ENCODE peak calls at places on chromosomes 13 and 19, in seven cellular contexts. M is IMR-90, A is A549, B is HCT116, V is H1, Q is HepG2, Y is GM12878. R is an unnamed sample.
A peak's percentile ranks its signal among the peaks of the same experiment; 100 is the strongest.

GRCh38 chr19:30115947-30116346 is 173.9 kb downstream of the URI1 start:
- DNase-seq in B (no peak), V (no peak), A (no peak), Q (no peak), M (no peak), Y (no peak), R (no peak)

GRCh38 chr19:58440556-58440955 is 603 bp upstream of the ZNF132 start:
- DNase-seq in A (no peak), V (no peak), Q (no peak), M (no peak), Y (no peak), B (no peak), R (no peak)

GRCh38 chr13:113730145-113730750 is 28.8 kb upstream of the TMEM255B start:
- DNase-seq in Y (no peak), Q (no peak), V (no peak), A (no peak), M (no peak), B (no peak), R (no peak)

GRCh38 chr19:35090795-35091214 is 24.8 kb upstream of the FXYD3 start:
- DNase-seq in M (no peak), A (no peak), Y (no peak), B (no peak), Q (no peak), V (peak; percentile 72), R (no peak)

GRCh38 chr19:24140099-24140498 is 53.1 kb downstream of the ZNF254 start:
- DNase-seq in V (no peak), Y (no peak), M (peak; percentile 96), A (no peak), Q (peak; percentile 92), B (no peak), R (peak; percentile 9)

GRCh38 chr19:3368848-3369336 is 2.5 kb downstream of the NFIC start:
- DNase-seq in M (peak; percentile 44), Y (no peak), V (no peak), Q (no peak), A (no peak), B (no peak), R (no peak)

GRCh38 chr19:6739390-6739883 is at the start of gene TRIP10:
- DNase-seq in M (peak; percentile 72), Q (peak; percentile 68), A (peak; percentile 65), Y (no peak), B (no peak), V (peak; percentile 84), R (peak; percentile 87)

GRCh38 chr19:18114483-18114882 is 16.9 kb downstream of the MAST3 start:
- DNase-seq in Q (no peak), V (no peak), Y (no peak), A (no peak), M (no peak), B (no peak), R (no peak)

GRCh38 chr19:19823916-19824315 is 2.4 kb upstream of the ZNF506 start:
- DNase-seq in M (no peak), V (no peak), B (no peak), Y (peak; percentile 52), A (no peak), Q (no peak), R (no peak)

GRCh38 chr19:1918975-1919374 is 13.8 kb downstream of the ADAT3 start:
- DNase-seq in V (no peak), Y (no peak), Q (no peak), B (no peak), A (no peak), M (no peak), R (no peak)

GRCh38 chr13:69300131-69300530 is 807.5 kb upstream of the ATXN8OS start:
- DNase-seq in M (no peak), B (no peak), V (no peak), Q (no peak), A (no peak), Y (no peak), R (no peak)

GRCh38 chr13:97855570-97855970 is 97.9 kb upstream of the IPO5 start:
- DNase-seq in B (peak; percentile 58), Y (peak; percentile 13), Q (peak; percentile 55), M (peak; percentile 86), V (no peak), A (peak; percentile 47), R (peak; percentile 58)

GRCh38 chr13:29925457-29925856 is 75.0 kb upstream of the UBL3 start:
- DNase-seq in Q (peak; percentile 89), V (no peak), M (peak; percentile 78), A (peak; percentile 33), B (no peak), Y (no peak), R (no peak)

GRCh38 chr13:70896136-70896535 is 787.9 kb upstream of the KLHL1 start:
- DNase-seq in M (no peak), A (no peak), V (no peak), B (no peak), Y (no peak), Q (no peak), R (no peak)

GRCh38 chr13:70895599-70895998 is 787.3 kb upstream of the KLHL1 start:
- DNase-seq in M (no peak), B (no peak), Y (no peak), Q (peak; percentile 65), V (no peak), A (no peak), R (no peak)

GRCh38 chr13:70890289-70890688 is 782.0 kb upstream of the KLHL1 start:
- DNase-seq in V (no peak), B (no peak), M (no peak), Y (no peak), A (no peak), Q (peak; percentile 79), R (no peak)

GRCh38 chr13:70894258-70894657 is 786.0 kb upstream of the KLHL1 start:
- DNase-seq in B (no peak), A (no peak), Y (no peak), M (no peak), Q (no peak), V (no peak), R (no peak)

DNA sequence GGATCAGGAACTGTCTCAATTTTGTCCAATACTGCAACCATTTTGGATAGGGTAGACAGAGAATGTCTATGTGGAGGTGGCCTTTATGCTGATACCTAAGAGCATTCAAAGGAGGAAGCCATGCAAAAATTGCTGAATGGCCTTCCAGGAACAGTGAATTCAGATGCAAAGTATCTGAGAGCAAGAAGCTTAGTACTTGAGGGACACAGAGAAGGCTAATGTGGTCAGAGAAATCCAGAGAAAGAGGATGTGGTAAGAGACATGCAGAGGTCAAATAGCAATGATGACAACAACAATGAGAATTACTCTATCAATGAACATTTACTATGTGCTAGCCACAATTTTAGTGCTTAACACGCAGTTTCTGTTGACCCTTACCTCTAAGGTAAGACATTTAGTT is 785.6 kb upstream of the KLHL1 start:
- DNase-seq in Q (no peak), B (no peak), A (no peak), M (no peak), Y (peak; percentile 7), V (no peak), R (no peak)
- TF ChIP-seq CEBPB in Q (no peak), B (no peak), A (no peak), M (no peak), Y (no peak), V (no peak), R (no peak)

DNA sequence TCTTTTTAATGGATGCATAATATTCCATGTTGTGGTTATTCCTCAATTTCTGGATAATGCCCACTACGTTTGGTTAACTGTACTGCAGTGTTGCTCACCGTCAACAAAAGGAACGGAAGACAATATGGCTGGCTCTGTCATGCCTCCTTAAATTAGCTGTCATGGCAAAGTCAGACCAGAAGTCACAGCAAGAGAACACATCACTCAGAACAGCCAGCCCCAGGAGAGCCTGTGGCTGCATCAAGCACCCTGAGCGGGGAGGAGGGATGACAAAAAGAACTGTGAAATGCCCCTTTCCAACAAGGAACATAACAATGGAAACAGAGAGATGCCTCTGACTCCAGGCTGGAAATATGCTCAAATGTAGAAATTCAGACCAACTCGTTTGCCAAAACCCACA is 366.0 kb upstream of the ZNF507 start:
- DNase-seq in A (no peak), V (no peak), Q (no peak), Y (no peak), B (no peak), M (no peak), R (no peak)
- TF ChIP-seq CEBPB in A (no peak), V (no peak), Q (no peak), Y (no peak), B (no peak), M (no peak), R (no peak)

GRCh38 chr13:41720839-41721561 is 239.9 kb downstream of the VWA8 start:
- DNase-seq in V (no peak), M (no peak), A (no peak), Y (no peak), B (no peak), Q (no peak), R (no peak)

GRCh38 chr13:41713405-41713804 is 247.5 kb downstream of the VWA8 start:
- DNase-seq in M (no peak), B (no peak), Q (no peak), A (no peak), Y (no peak), V (no peak), R (no peak)

DNA sequence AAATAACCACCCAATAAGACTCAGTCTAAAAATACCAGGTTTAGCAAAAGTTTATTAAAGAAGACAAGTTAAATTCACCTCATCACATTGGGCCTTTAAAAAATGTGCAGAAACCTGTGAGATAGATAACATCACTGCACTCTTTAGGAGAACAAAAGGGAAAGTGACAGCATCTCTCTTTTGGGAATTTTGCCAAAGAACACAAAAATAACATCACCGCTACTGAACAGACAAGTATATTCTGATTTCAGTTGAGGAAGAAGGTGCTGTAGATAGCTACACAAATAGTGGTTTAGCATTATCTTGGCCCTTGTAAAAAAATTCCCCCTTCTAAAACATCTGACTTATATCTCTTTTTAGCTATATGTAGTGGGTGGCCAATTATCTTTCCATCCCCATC is 244.7 kb downstream of the VWA8 start:
- DNase-seq in Y (no peak), B (no peak), Q (no peak), A (no peak), M (no peak), V (no peak), R (no peak)
- TF ChIP-seq CEBPB in Y (no peak), B (no peak), Q (no peak), A (no peak), M (no peak), V (no peak), R (no peak)

GRCh38 chr13:83216521-83217245 is 665.6 kb downstream of the SLITRK1 start:
- DNase-seq in B (no peak), V (no peak), M (peak; percentile 63), Q (no peak), Y (no peak), A (no peak), R (no peak)
- TF ChIP-seq CEBPB in B (no peak), V (no peak), M (no peak), Q (no peak), Y (no peak), A (no peak), R (no peak)

GRCh38 chr13:50428183-50428877 is 413.1 kb downstream of the KCNRG start:
- DNase-seq in M (no peak), V (no peak), B (no peak), Q (no peak), A (no peak), Y (no peak), R (no peak)
- TF ChIP-seq CEBPB in M (no peak), V (no peak), B (no peak), Q (no peak), A (no peak), Y (no peak), R (no peak)

GRCh38 chr13:41694902-41695301 is 237.6 kb downstream of the RGCC start:
- DNase-seq in Q (no peak), A (peak; percentile 19), V (no peak), M (peak; percentile 95), B (peak; percentile 50), Y (peak; percentile 7), R (no peak)
- TF ChIP-seq CEBPB in Q (no peak), A (peak; percentile 49), V (no peak), M (peak; percentile 89), B (peak; percentile 59), Y (no peak), R (no peak)

R was measured in K562.